ENCODE peak calls at places on chromosomes 7 and 10, in eight cellular contexts. One of them, this sample, is unnamed.

GRCh38 chr7:653829-654764 is 72.4 kb upstream of the DNAAF5 start:
- DNase-seq in C1 segment of cervical spinal cord: no peak
- DNase-seq in fibroblast of pulmonary artery: no peak
- DNase-seq in HEK293T: no peak
- DNase-seq in nephron progenitor cell: no peak
- DNase-seq in effector memory CD4-positive, alpha-beta T cell: no peak
- DNase-seq in activated naive CD8-positive, alpha-beta T cell treated with anti-CD3 and anti-CD28 coated beads, Interleukin-2, amount 50 U/mL, for 16 hours: no peak
- DNase-seq in activated B cell treated with CpG ODN at 0.5 μM for 24 hours: no peak
- DNase-seq in this sample: no peak

GRCh38 chr7:150945853-150946825 is 32.0 kb downstream of the KCNH2 start:
- DNase-seq in activated B cell treated with CpG ODN at 0.5 μM for 24 hours: no peak
- DNase-seq in effector memory CD4-positive, alpha-beta T cell: no peak
- DNase-seq in C1 segment of cervical spinal cord: peak
- DNase-seq in HEK293T: no peak
- DNase-seq in fibroblast of pulmonary artery: no peak
- DNase-seq in activated naive CD8-positive, alpha-beta T cell treated with anti-CD3 and anti-CD28 coated beads, Interleukin-2, amount 50 U/mL, for 16 hours: no peak
- DNase-seq in nephron progenitor cell: no peak
- DNase-seq in this sample: no peak

GRCh38 chr7:89837515-89837914 is 316.8 kb upstream of the STEAP1 start:
- DNase-seq in effector memory CD4-positive, alpha-beta T cell: no peak
- DNase-seq in HEK293T: no peak
- DNase-seq in nephron progenitor cell: no peak
- DNase-seq in C1 segment of cervical spinal cord: peak
- DNase-seq in fibroblast of pulmonary artery: peak
- DNase-seq in activated naive CD8-positive, alpha-beta T cell treated with anti-CD3 and anti-CD28 coated beads, Interleukin-2, amount 50 U/mL, for 16 hours: no peak
- DNase-seq in activated B cell treated with CpG ODN at 0.5 μM for 24 hours: no peak
- DNase-seq in this sample: no peak

GRCh38 chr10:76491216-76491615 is 1059.8 kb downstream of the LRMDA start:
- DNase-seq in effector memory CD4-positive, alpha-beta T cell: no peak
- DNase-seq in HEK293T: no peak
- DNase-seq in C1 segment of cervical spinal cord: no peak
- DNase-seq in nephron progenitor cell: no peak
- DNase-seq in activated naive CD8-positive, alpha-beta T cell treated with anti-CD3 and anti-CD28 coated beads, Interleukin-2, amount 50 U/mL, for 16 hours: no peak
- DNase-seq in fibroblast of pulmonary artery: peak
- DNase-seq in activated B cell treated with CpG ODN at 0.5 μM for 24 hours: no peak
- DNase-seq in this sample: no peak

GRCh38 chr7:82578430-82578829 is 134.9 kb upstream of the CACNA2D1 start:
- DNase-seq in C1 segment of cervical spinal cord: no peak
- DNase-seq in nephron progenitor cell: no peak
- DNase-seq in effector memory CD4-positive, alpha-beta T cell: no peak
- DNase-seq in activated naive CD8-positive, alpha-beta T cell treated with anti-CD3 and anti-CD28 coated beads, Interleukin-2, amount 50 U/mL, for 16 hours: no peak
- DNase-seq in activated B cell treated with CpG ODN at 0.5 μM for 24 hours: no peak
- DNase-seq in HEK293T: no peak
- DNase-seq in fibroblast of pulmonary artery: peak
- DNase-seq in this sample: no peak

GRCh38 chr7:131057015-131057518 is 270.6 kb upstream of the MKLN1 start:
- DNase-seq in activated naive CD8-positive, alpha-beta T cell treated with anti-CD3 and anti-CD28 coated beads, Interleukin-2, amount 50 U/mL, for 16 hours: no peak
- DNase-seq in C1 segment of cervical spinal cord: no peak
- DNase-seq in nephron progenitor cell: no peak
- DNase-seq in fibroblast of pulmonary artery: peak
- DNase-seq in activated B cell treated with CpG ODN at 0.5 μM for 24 hours: no peak
- DNase-seq in HEK293T: no peak
- DNase-seq in effector memory CD4-positive, alpha-beta T cell: no peak
- DNase-seq in this sample: no peak

GRCh38 chr7:29408841-29409243 is 154.8 kb upstream of the PRR15 start:
- DNase-seq in activated B cell treated with CpG ODN at 0.5 μM for 24 hours: no peak
- DNase-seq in HEK293T: peak
- DNase-seq in nephron progenitor cell: peak
- DNase-seq in C1 segment of cervical spinal cord: no peak
- DNase-seq in fibroblast of pulmonary artery: peak
- DNase-seq in activated naive CD8-positive, alpha-beta T cell treated with anti-CD3 and anti-CD28 coated beads, Interleukin-2, amount 50 U/mL, for 16 hours: peak
- DNase-seq in effector memory CD4-positive, alpha-beta T cell: no peak
- DNase-seq in this sample: no peak

GRCh38 chr10:132838346-132838970 is 52.5 kb upstream of the NKX6-2 start:
- DNase-seq in HEK293T: no peak
- DNase-seq in C1 segment of cervical spinal cord: no peak
- DNase-seq in activated naive CD8-positive, alpha-beta T cell treated with anti-CD3 and anti-CD28 coated beads, Interleukin-2, amount 50 U/mL, for 16 hours: no peak
- DNase-seq in activated B cell treated with CpG ODN at 0.5 μM for 24 hours: no peak
- DNase-seq in fibroblast of pulmonary artery: no peak
- DNase-seq in effector memory CD4-positive, alpha-beta T cell: no peak
- DNase-seq in nephron progenitor cell: no peak
- DNase-seq in this sample: no peak

GRCh38 chr7:52540041-52540440 is 495.4 kb upstream of the POM121L12 start:
- DNase-seq in activated naive CD8-positive, alpha-beta T cell treated with anti-CD3 and anti-CD28 coated beads, Interleukin-2, amount 50 U/mL, for 16 hours: no peak
- DNase-seq in fibroblast of pulmonary artery: no peak
- DNase-seq in nephron progenitor cell: no peak
- DNase-seq in HEK293T: no peak
- DNase-seq in C1 segment of cervical spinal cord: no peak
- DNase-seq in activated B cell treated with CpG ODN at 0.5 μM for 24 hours: no peak
- DNase-seq in effector memory CD4-positive, alpha-beta T cell: no peak
- DNase-seq in this sample: no peak

GRCh38 chr7:156816943-156817572 is 75.9 kb downstream of the LMBR1 start:
- DNase-seq in nephron progenitor cell: no peak
- DNase-seq in C1 segment of cervical spinal cord: no peak
- DNase-seq in effector memory CD4-positive, alpha-beta T cell: no peak
- DNase-seq in fibroblast of pulmonary artery: peak
- DNase-seq in activated B cell treated with CpG ODN at 0.5 μM for 24 hours: no peak
- DNase-seq in HEK293T: no peak
- DNase-seq in activated naive CD8-positive, alpha-beta T cell treated with anti-CD3 and anti-CD28 coated beads, Interleukin-2, amount 50 U/mL, for 16 hours: no peak
- DNase-seq in this sample: no peak

GRCh38 chr7:134196439-134196838 is 69.3 kb downstream of the LRGUK start:
- DNase-seq in C1 segment of cervical spinal cord: no peak
- DNase-seq in HEK293T: no peak
- DNase-seq in activated naive CD8-positive, alpha-beta T cell treated with anti-CD3 and anti-CD28 coated beads, Interleukin-2, amount 50 U/mL, for 16 hours: no peak
- DNase-seq in fibroblast of pulmonary artery: no peak
- DNase-seq in activated B cell treated with CpG ODN at 0.5 μM for 24 hours: no peak
- DNase-seq in nephron progenitor cell: no peak
- DNase-seq in effector memory CD4-positive, alpha-beta T cell: no peak
- DNase-seq in this sample: no peak

GRCh38 chr10:72310241-72310633 is 36.5 kb downstream of the DDIT4 start:
- DNase-seq in activated naive CD8-positive, alpha-beta T cell treated with anti-CD3 and anti-CD28 coated beads, Interleukin-2, amount 50 U/mL, for 16 hours: no peak
- DNase-seq in activated B cell treated with CpG ODN at 0.5 μM for 24 hours: no peak
- DNase-seq in C1 segment of cervical spinal cord: no peak
- DNase-seq in effector memory CD4-positive, alpha-beta T cell: no peak
- DNase-seq in HEK293T: no peak
- DNase-seq in nephron progenitor cell: no peak
- DNase-seq in fibroblast of pulmonary artery: peak
- DNase-seq in this sample: no peak

GRCh38 chr10:93313798-93314197 is 168.3 kb downstream of the MYOF start:
- DNase-seq in C1 segment of cervical spinal cord: no peak
- DNase-seq in HEK293T: no peak
- DNase-seq in activated B cell treated with CpG ODN at 0.5 μM for 24 hours: no peak
- DNase-seq in nephron progenitor cell: no peak
- DNase-seq in activated naive CD8-positive, alpha-beta T cell treated with anti-CD3 and anti-CD28 coated beads, Interleukin-2, amount 50 U/mL, for 16 hours: no peak
- DNase-seq in fibroblast of pulmonary artery: peak
- DNase-seq in effector memory CD4-positive, alpha-beta T cell: no peak
- DNase-seq in this sample: no peak

GRCh38 chr7:91789558-91789957 is 90.9 kb downstream of the MTERF1 start:
- DNase-seq in nephron progenitor cell: no peak
- DNase-seq in effector memory CD4-positive, alpha-beta T cell: no peak
- DNase-seq in activated naive CD8-positive, alpha-beta T cell treated with anti-CD3 and anti-CD28 coated beads, Interleukin-2, amount 50 U/mL, for 16 hours: no peak
- DNase-seq in HEK293T: no peak
- DNase-seq in activated B cell treated with CpG ODN at 0.5 μM for 24 hours: no peak
- DNase-seq in fibroblast of pulmonary artery: no peak
- DNase-seq in C1 segment of cervical spinal cord: no peak
- DNase-seq in this sample: no peak

GRCh38 chr7:128796325-128796724 is 4.6 kb downstream of the CCDC136 start:
- DNase-seq in fibroblast of pulmonary artery: peak
- DNase-seq in effector memory CD4-positive, alpha-beta T cell: no peak
- DNase-seq in nephron progenitor cell: no peak
- DNase-seq in C1 segment of cervical spinal cord: no peak
- DNase-seq in activated B cell treated with CpG ODN at 0.5 μM for 24 hours: no peak
- DNase-seq in activated naive CD8-positive, alpha-beta T cell treated with anti-CD3 and anti-CD28 coated beads, Interleukin-2, amount 50 U/mL, for 16 hours: no peak
- DNase-seq in HEK293T: no peak
- DNase-seq in this sample: no peak

GRCh38 chr10:26854524-26854923 is 6.2 kb downstream of the ABI1 start:
- DNase-seq in effector memory CD4-positive, alpha-beta T cell: no peak
- DNase-seq in activated naive CD8-positive, alpha-beta T cell treated with anti-CD3 and anti-CD28 coated beads, Interleukin-2, amount 50 U/mL, for 16 hours: no peak
- DNase-seq in C1 segment of cervical spinal cord: no peak
- DNase-seq in fibroblast of pulmonary artery: peak
- DNase-seq in activated B cell treated with CpG ODN at 0.5 μM for 24 hours: no peak
- DNase-seq in HEK293T: no peak
- DNase-seq in nephron progenitor cell: no peak
- DNase-seq in this sample: no peak

GRCh38 chr10:117784776-117785175 is 242.2 kb downstream of the EMX2 start:
- DNase-seq in fibroblast of pulmonary artery: no peak
- DNase-seq in effector memory CD4-positive, alpha-beta T cell: no peak
- DNase-seq in nephron progenitor cell: no peak
- DNase-seq in C1 segment of cervical spinal cord: no peak
- DNase-seq in HEK293T: no peak
- DNase-seq in activated B cell treated with CpG ODN at 0.5 μM for 24 hours: no peak
- DNase-seq in activated naive CD8-positive, alpha-beta T cell treated with anti-CD3 and anti-CD28 coated beads, Interleukin-2, amount 50 U/mL, for 16 hours: no peak
- DNase-seq in this sample: no peak

GRCh38 chr7:4638781-4639575 is 43.1 kb upstream of the FOXK1 start:
- DNase-seq in activated B cell treated with CpG ODN at 0.5 μM for 24 hours: no peak
- DNase-seq in C1 segment of cervical spinal cord: no peak
- DNase-seq in HEK293T: no peak
- DNase-seq in activated naive CD8-positive, alpha-beta T cell treated with anti-CD3 and anti-CD28 coated beads, Interleukin-2, amount 50 U/mL, for 16 hours: no peak
- DNase-seq in fibroblast of pulmonary artery: no peak
- DNase-seq in effector memory CD4-positive, alpha-beta T cell: no peak
- DNase-seq in nephron progenitor cell: no peak
- DNase-seq in this sample: no peak

GRCh38 chr10:111872591-111872990 is 311.0 kb downstream of the GPAM start:
- DNase-seq in effector memory CD4-positive, alpha-beta T cell: no peak
- DNase-seq in C1 segment of cervical spinal cord: no peak
- DNase-seq in HEK293T: no peak
- DNase-seq in activated naive CD8-positive, alpha-beta T cell treated with anti-CD3 and anti-CD28 coated beads, Interleukin-2, amount 50 U/mL, for 16 hours: no peak
- DNase-seq in nephron progenitor cell: no peak
- DNase-seq in fibroblast of pulmonary artery: no peak
- DNase-seq in activated B cell treated with CpG ODN at 0.5 μM for 24 hours: no peak
- DNase-seq in this sample: no peak

GRCh38 chr7:115840702-115841101 is 189.9 kb downstream of the TFEC start:
- DNase-seq in effector memory CD4-positive, alpha-beta T cell: no peak
- DNase-seq in fibroblast of pulmonary artery: no peak
- DNase-seq in C1 segment of cervical spinal cord: no peak
- DNase-seq in activated naive CD8-positive, alpha-beta T cell treated with anti-CD3 and anti-CD28 coated beads, Interleukin-2, amount 50 U/mL, for 16 hours: no peak
- DNase-seq in HEK293T: no peak
- DNase-seq in activated B cell treated with CpG ODN at 0.5 μM for 24 hours: no peak
- DNase-seq in nephron progenitor cell: no peak
- DNase-seq in this sample: no peak

GRCh38 chr7:135342887-135343286 is 109.2 kb downstream of the STRA8 start:
- DNase-seq in C1 segment of cervical spinal cord: no peak
- DNase-seq in activated B cell treated with CpG ODN at 0.5 μM for 24 hours: no peak
- DNase-seq in activated naive CD8-positive, alpha-beta T cell treated with anti-CD3 and anti-CD28 coated beads, Interleukin-2, amount 50 U/mL, for 16 hours: no peak
- DNase-seq in nephron progenitor cell: no peak
- DNase-seq in effector memory CD4-positive, alpha-beta T cell: no peak
- DNase-seq in HEK293T: no peak
- DNase-seq in fibroblast of pulmonary artery: no peak
- DNase-seq in this sample: no peak

GRCh38 chr10:97539523-97540200 is 32.9 kb upstream of the ANKRD2 start:
- DNase-seq in effector memory CD4-positive, alpha-beta T cell: no peak
- DNase-seq in HEK293T: no peak
- DNase-seq in activated naive CD8-positive, alpha-beta T cell treated with anti-CD3 and anti-CD28 coated beads, Interleukin-2, amount 50 U/mL, for 16 hours: no peak
- DNase-seq in activated B cell treated with CpG ODN at 0.5 μM for 24 hours: no peak
- DNase-seq in nephron progenitor cell: peak
- DNase-seq in fibroblast of pulmonary artery: peak
- DNase-seq in C1 segment of cervical spinal cord: no peak
- DNase-seq in this sample: no peak

GRCh38 chr10:45001382-45002148 is 842 bp downstream of the ZNF22 start:
- DNase-seq in nephron progenitor cell: no peak
- DNase-seq in HEK293T: peak
- DNase-seq in C1 segment of cervical spinal cord: peak
- DNase-seq in activated B cell treated with CpG ODN at 0.5 μM for 24 hours: peak
- DNase-seq in fibroblast of pulmonary artery: peak
- DNase-seq in effector memory CD4-positive, alpha-beta T cell: no peak
- DNase-seq in activated naive CD8-positive, alpha-beta T cell treated with anti-CD3 and anti-CD28 coated beads, Interleukin-2, amount 50 U/mL, for 16 hours: no peak
- DNase-seq in this sample: no peak

GRCh38 chr10:52312999-52313349 is 1.1 kb upstream of the DKK1 start:
- DNase-seq in effector memory CD4-positive, alpha-beta T cell: no peak
- DNase-seq in nephron progenitor cell: no peak
- DNase-seq in HEK293T: no peak
- DNase-seq in activated B cell treated with CpG ODN at 0.5 μM for 24 hours: no peak
- DNase-seq in activated naive CD8-positive, alpha-beta T cell treated with anti-CD3 and anti-CD28 coated beads, Interleukin-2, amount 50 U/mL, for 16 hours: no peak
- DNase-seq in C1 segment of cervical spinal cord: no peak
- DNase-seq in fibroblast of pulmonary artery: no peak
- DNase-seq in this sample: no peak

GRCh38 chr7:81231203-81231922 is 312.5 kb upstream of the SEMA3C start:
- DNase-seq in activated naive CD8-positive, alpha-beta T cell treated with anti-CD3 and anti-CD28 coated beads, Interleukin-2, amount 50 U/mL, for 16 hours: no peak
- DNase-seq in C1 segment of cervical spinal cord: no peak
- DNase-seq in nephron progenitor cell: no peak
- DNase-seq in activated B cell treated with CpG ODN at 0.5 μM for 24 hours: no peak
- DNase-seq in fibroblast of pulmonary artery: no peak
- DNase-seq in HEK293T: no peak
- DNase-seq in effector memory CD4-positive, alpha-beta T cell: no peak
- DNase-seq in this sample: no peak

GRCh38 chr10:99304027-99304856 is 24.9 kb upstream of the CNNM1 start:
- DNase-seq in fibroblast of pulmonary artery: no peak
- DNase-seq in activated B cell treated with CpG ODN at 0.5 μM for 24 hours: no peak
- DNase-seq in C1 segment of cervical spinal cord: no peak
- DNase-seq in effector memory CD4-positive, alpha-beta T cell: no peak
- DNase-seq in HEK293T: no peak
- DNase-seq in nephron progenitor cell: no peak
- DNase-seq in activated naive CD8-positive, alpha-beta T cell treated with anti-CD3 and anti-CD28 coated beads, Interleukin-2, amount 50 U/mL, for 16 hours: no peak
- DNase-seq in this sample: no peak

GRCh38 chr7:29360633-29361625 is 166.4 kb downstream of the CHN2 start:
- DNase-seq in effector memory CD4-positive, alpha-beta T cell: no peak
- DNase-seq in HEK293T: no peak
- DNase-seq in activated naive CD8-positive, alpha-beta T cell treated with anti-CD3 and anti-CD28 coated beads, Interleukin-2, amount 50 U/mL, for 16 hours: no peak
- DNase-seq in nephron progenitor cell: no peak
- DNase-seq in activated B cell treated with CpG ODN at 0.5 μM for 24 hours: no peak
- DNase-seq in C1 segment of cervical spinal cord: no peak
- DNase-seq in fibroblast of pulmonary artery: no peak
- DNase-seq in this sample: no peak